ENCODE peak calls at places on chromosomes 3 and 15, in five cellular contexts. G, Q, X, W and R are unnamed samples.

GRCh38 chr15:62644874-62645755 is 397.4 kb upstream of the TPM1 start:
- DNase-seq in W (no peak), G (no peak), X (no peak), Q (no peak), R (no peak)

GRCh38 chr15:84606653-84607120 is 5.9 kb downstream of the ZSCAN2 start:
- DNase-seq in X (no peak), Q (no peak), G (peak; percentile 14), W (no peak), R (no peak)

GRCh38 chr3:53885239-53885638 is 3.3 kb upstream of the ACTR8 start:
- DNase-seq in Q (no peak), W (no peak), X (no peak), G (no peak), R (no peak)

GRCh38 chr3:56810912-56811544 is 9.3 kb upstream of the ARHGEF3 start:
- DNase-seq in Q (no peak), G (no peak), W (no peak), X (no peak), R (no peak)

GRCh38 chr15:48021336-48022086 is 99.3 kb upstream of the SLC24A5 start:
- DNase-seq in W (no peak), G (no peak), Q (no peak), X (no peak), R (no peak)

GRCh38 chr3:38585791-38586420 is 63.6 kb downstream of the SCN5A start:
- DNase-seq in W (no peak), Q (no peak), G (no peak), X (no peak), R (no peak)

GRCh38 chr15:74311734-74312444 is 55.6 kb downstream of the CYP11A1 start:
- DNase-seq in W (peak; percentile 73), G (peak; percentile 19), Q (no peak), X (no peak), R (peak; percentile 69)

GRCh38 chr3:56930706-56931105 is 129.0 kb upstream of the ARHGEF3 start:
- DNase-seq in G (peak; percentile 38), W (no peak), X (peak; percentile 53), Q (no peak), R (no peak)

GRCh38 chr15:20345401-20345958 is 196.1 kb downstream of the GOLGA6L6 start:
- DNase-seq in Q (no peak), X (no peak), W (no peak), G (no peak), R (peak; percentile 67)

GRCh38 chr3:72460215-72461174 is 387.8 kb downstream of the SHQ1 start:
- DNase-seq in X (no peak), G (no peak), Q (no peak), W (no peak), R (no peak)

GRCh38 chr15:88022711-88023110 is 233.8 kb downstream of the NTRK3 start:
- DNase-seq in Q (no peak), X (no peak), G (no peak), W (no peak), R (no peak)

GRCh38 chr3:78734048-78734637 is 1033.7 kb downstream of the ROBO1 start:
- DNase-seq in Q (peak; percentile 50), W (no peak), G (no peak), X (no peak), R (no peak)

GRCh38 chr3:39541917-39542329 is 74.4 kb downstream of the MOBP start:
- DNase-seq in G (peak; percentile 79), W (peak; percentile 28), Q (peak; percentile 52), X (no peak), R (no peak)

DNA sequence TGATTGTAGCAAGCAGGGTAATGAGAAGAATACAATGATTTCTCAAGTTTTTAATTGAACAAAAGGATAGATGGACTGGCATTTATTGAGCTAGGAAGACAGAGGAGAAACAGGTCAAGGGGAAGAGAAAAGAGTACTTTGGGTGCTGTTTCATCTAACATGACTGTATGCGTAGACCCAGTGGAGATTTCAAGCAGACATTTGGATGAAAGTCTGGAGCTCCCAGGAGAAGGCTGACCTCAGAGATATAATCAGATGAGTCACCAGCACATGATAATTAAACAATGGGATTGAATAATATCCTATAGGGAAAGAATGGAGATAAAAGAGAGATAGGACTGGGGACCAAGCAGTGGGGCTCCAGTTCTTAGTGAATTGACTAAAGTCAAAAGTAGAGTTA is 194.9 kb downstream of the ARRDC4 start:
- DNase-seq in G (no peak), Q (peak; percentile 79), X (no peak), W (no peak), R (no peak)
- TF ChIP-seq CTCF in G (no peak), Q (no peak), X (no peak), W (no peak), R (no peak)

DNA sequence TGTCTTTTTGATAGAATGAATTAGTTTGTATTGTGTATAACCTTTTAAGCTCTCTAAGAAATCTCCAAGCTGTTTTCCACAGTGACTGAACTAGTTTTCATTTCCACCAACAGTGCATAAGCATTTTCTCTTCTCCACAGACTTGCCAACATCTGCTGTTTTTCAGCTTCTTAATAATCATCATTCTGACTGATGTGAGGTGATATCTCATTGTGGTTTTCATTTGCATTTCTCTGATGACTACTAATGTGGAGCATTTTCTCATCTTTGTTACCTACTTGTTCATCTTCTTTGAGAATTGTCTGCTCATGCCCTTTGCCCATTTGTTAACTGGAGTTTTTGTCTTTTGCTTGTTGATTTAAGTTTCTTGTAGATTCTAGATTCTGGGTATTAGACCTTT is 777.5 kb downstream of the OTOL1 start:
- DNase-seq in W (no peak), X (no peak), G (no peak), Q (no peak), R (no peak)
- TF ChIP-seq CTCF in W (no peak), X (no peak), G (no peak), Q (no peak), R (no peak)

GRCh38 chr3:143974181-143974876 is 2.7 kb downstream of the DIPK2A start:
- DNase-seq in X (no peak), W (no peak), Q (peak; percentile 33), G (peak; percentile 51), R (no peak)

GRCh38 chr3:143977326-143978262 is 6.0 kb downstream of the DIPK2A start:
- DNase-seq in Q (peak; percentile 79), X (no peak), W (no peak), G (no peak), R (peak; percentile 30)

GRCh38 chr3:143973352-143974021 is 1.9 kb downstream of the DIPK2A start:
- DNase-seq in Q (peak; percentile 50), G (peak; percentile 52), X (no peak), W (peak; percentile 20), R (no peak)

GRCh38 chr3:143974877-143975238 is 3.2 kb downstream of the DIPK2A start:
- DNase-seq in Q (peak; percentile 34), G (peak; percentile 56), W (no peak), X (no peak), R (no peak)

GRCh38 chr3:143975549-143976152 is 4.0 kb downstream of the DIPK2A start:
- DNase-seq in W (peak; percentile 16), G (peak; percentile 83), X (no peak), Q (peak; percentile 89), R (no peak)
- TF ChIP-seq CTCF in W (peak; percentile 75), G (peak; percentile 33), X (peak; percentile 70), Q (peak; percentile 60), R (peak; percentile 43)

GRCh38 chr15:67025719-67026118 is 39.7 kb upstream of the SMAD3 start:
- DNase-seq in X (no peak), W (no peak), Q (peak; percentile 90), G (peak; percentile 76), R (no peak)
- TF ChIP-seq CTCF in X (no peak), W (no peak), Q (no peak), G (no peak), R (no peak)